ENCODE peak calls at places on chromosomes 3 and 15, in four cellular contexts. C is fibroblast of mammary gland, H is cardiac muscle cell, D is AG04450. Q is an unnamed sample.

GRCh38 chr15:91866971-91867372 is 13.5 kb downstream of the SLCO3A1 start:
- DNase-seq in D (no peak), H (peak), C (peak), Q (peak)

GRCh38 chr3:127734754-127735473 is 62.2 kb downstream of the ABTB1 start:
- DNase-seq in C (peak), H (no peak), D (peak), Q (peak)

GRCh38 chr15:88256261-88257230 is at the start of gene NTRK3:
- DNase-seq in H (peak), C (no peak), D (no peak), Q (peak)

GRCh38 chr3:42601898-42602581 is 1.6 kb downstream of the NKTR start:
- DNase-seq in H (no peak), D (no peak), C (peak), Q (no peak)

GRCh38 chr3:56125358-56126005 is 342.8 kb downstream of the ERC2 start:
- DNase-seq in C (peak), H (peak), D (peak), Q (peak)

GRCh38 chr3:24352893-24353553 is 141.6 kb downstream of the THRB start:
- DNase-seq in H (peak), C (no peak), D (no peak), Q (no peak)

GRCh38 chr3:197847866-197848401 is 56.9 kb downstream of the LRCH3 start:
- DNase-seq in C (peak), D (no peak), H (no peak), Q (peak)

GRCh38 chr3:25293736-25294135 is 134.3 kb upstream of the RARB start:
- DNase-seq in C (peak), D (no peak), H (no peak), Q (no peak)

GRCh38 chr15:37900286-37901221 is 33.9 kb upstream of the TMCO5A start:
- DNase-seq in C (peak), D (peak), H (peak), Q (peak)

GRCh38 chr3:71056327-71056726 is 527.2 kb downstream of the FOXP1 start:
- DNase-seq in H (no peak), D (no peak), C (peak), Q (peak)

GRCh38 chr3:55654123-55654787 is 167.1 kb upstream of the WNT5A start:
- DNase-seq in D (no peak), H (no peak), C (no peak), Q (no peak)

GRCh38 chr3:3170998-3171397 is 8.5 kb downstream of the CRBN start:
- DNase-seq in C (peak), D (no peak), H (peak), Q (peak)

GRCh38 chr3:183227586-183227985 is 25.5 kb upstream of the B3GNT5 start:
- DNase-seq in C (no peak), D (no peak), H (no peak), Q (no peak)
- H3K4me3 ChIP-seq in C (no peak), D (no peak), H (no peak), Q (no peak)

DNA sequence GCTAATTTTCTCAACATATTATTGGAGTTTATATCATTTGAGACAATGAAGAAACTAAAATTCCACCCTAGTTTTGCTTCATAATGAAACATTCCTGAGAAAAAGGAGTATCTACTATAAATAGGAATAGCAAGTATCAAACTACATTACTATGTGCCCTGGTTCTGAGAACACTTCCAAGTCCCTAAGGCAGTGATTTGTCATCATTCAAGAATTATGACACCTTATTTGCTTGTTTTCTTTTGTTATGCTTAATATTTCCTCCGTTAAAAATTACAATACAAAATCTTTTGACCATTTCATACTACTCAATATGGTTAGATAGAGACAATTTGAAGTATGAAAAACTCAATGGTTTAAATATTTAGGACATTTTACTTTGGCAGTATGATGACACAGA is 707.8 kb upstream of the GOLIM4 start:
- DNase-seq in D (no peak), C (no peak), H (no peak), Q (peak)
- TF ChIP-seq CTCF in D (no peak), C (no peak), H (no peak), Q (no peak)

GRCh38 chr3:32176989-32177701 is 61.3 kb upstream of the CMTM8 start:
- DNase-seq in C (peak), D (no peak), H (peak), Q (peak)
- H3K4me3 ChIP-seq in C (no peak), D (no peak), H (no peak), Q (no peak)

DNA sequence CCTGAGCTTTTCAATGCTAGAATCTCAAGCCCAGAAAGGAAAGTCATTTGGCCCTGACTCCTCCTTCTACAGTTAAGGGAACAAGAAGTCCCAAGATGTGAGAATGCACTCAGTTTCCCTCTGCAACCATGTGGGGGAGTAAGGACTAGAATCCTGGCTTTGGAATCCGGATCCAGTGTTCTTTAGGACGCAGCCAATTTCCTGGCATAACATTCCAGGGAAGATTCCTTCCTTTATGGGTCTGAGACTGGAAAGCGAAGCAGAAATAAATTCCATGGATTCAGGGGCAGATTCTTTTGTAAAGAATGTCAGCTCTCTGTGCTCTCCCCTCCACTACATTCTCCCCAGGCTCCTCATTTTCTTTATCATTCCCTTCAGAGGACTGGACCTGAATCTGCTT is 151.8 kb upstream of the SOX14 start:
- DNase-seq in C (no peak), H (peak), D (no peak), Q (no peak)
- TF ChIP-seq CTCF in C (no peak), H (no peak), D (no peak), Q (no peak)

GRCh38 chr3:54563661-54564200 is 364.1 kb downstream of the LRTM1 start:
- DNase-seq in C (no peak), D (no peak), H (no peak), Q (no peak)
- H3K4me3 ChIP-seq in C (no peak), D (no peak), H (no peak), Q (no peak)